ENCODE peak calls at places on chromosome 2, in five cellular contexts. T is SK-N-SH; E is tibial artery; C is CD8-positive, alpha-beta T cell; Q is PC-9. Z is an unnamed sample.

GRCh38 chr2:121326628-121327027 is 41.6 kb upstream of the TFCP2L1 start:
- DNase-seq in T (no peak), E (no peak), C (no peak), Q (no peak), Z (no peak)

GRCh38 chr2:197097578-197098366 is 171.3 kb upstream of the PGAP1 start:
- DNase-seq in T (no peak), E (no peak), C (no peak), Q (no peak), Z (peak; percentile 65)

GRCh38 chr2:48854681-48855080 is 99.2 kb upstream of the LHCGR start:
- DNase-seq in T (no peak), E (no peak), C (no peak), Q (no peak), Z (no peak)

GRCh38 chr2:185208261-185208660 is 530.3 kb upstream of the FSIP2 start:
- DNase-seq in T (peak; percentile 21), E (no peak), C (no peak), Q (no peak), Z (no peak)

GRCh38 chr2:127653421-127654083 is 7.6 kb downstream of the GPR17 start:
- DNase-seq in T (no peak), E (no peak), C (no peak), Q (no peak), Z (peak; percentile 13)

GRCh38 chr2:61420986-61421546 is 49.8 kb downstream of the USP34 start:
- DNase-seq in T (no peak), E (no peak), C (no peak), Q (no peak), Z (no peak)

GRCh38 chr2:201218780-201219179 is 35.8 kb downstream of the CASP10 start:
- DNase-seq in T (no peak), E (no peak), C (no peak), Q (peak; percentile 51), Z (no peak)

GRCh38 chr2:45993476-45993991 is 303.7 kb upstream of the EPAS1 start:
- DNase-seq in T (peak; percentile 70), E (peak; percentile 82), C (peak; percentile 13), Q (peak; percentile 74), Z (peak; percentile 64)

GRCh38 chr2:51065276-51065675 is 33.3 kb upstream of the NRXN1 start:
- DNase-seq in T (no peak), E (no peak), C (no peak), Q (no peak), Z (no peak)

GRCh38 chr2:210086292-210086691 is 83.9 kb downstream of the RPE start:
- DNase-seq in T (no peak), E (no peak), C (no peak), Q (no peak), Z (no peak)

GRCh38 chr2:25872134-25872533 is 6.2 kb downstream of the ASXL2 start:
- DNase-seq in T (no peak), E (no peak), C (no peak), Q (no peak), Z (no peak)

DNA sequence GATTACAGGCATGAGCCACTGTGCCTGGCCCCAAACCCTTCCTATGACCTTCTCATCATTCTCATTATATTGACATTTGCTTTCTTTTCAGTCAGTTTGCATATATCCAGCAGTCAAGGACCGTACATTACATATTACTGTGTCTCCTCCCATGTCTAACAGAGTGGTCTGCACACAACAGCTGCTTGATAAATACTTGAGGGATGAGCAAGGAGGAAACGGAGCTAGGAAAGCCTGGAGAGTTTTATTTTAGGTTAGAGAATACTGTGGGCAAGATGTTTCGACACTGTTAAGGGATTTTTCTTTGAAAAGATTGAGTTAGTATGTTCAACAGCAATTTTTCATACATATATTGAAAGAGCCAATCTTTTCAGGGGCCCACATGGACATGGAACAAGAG is 76.2 kb upstream of the CHRNA1 start:
- DNase-seq in T (no peak), E (no peak), C (no peak), Q (no peak), Z (no peak)
- H3K4me1 ChIP-seq in T (peaks cover 29% of the 10 kb centered on the region), E (no peaks in the 10 kb centered on the region), C (no peaks in the 10 kb centered on the region), Q (peaks cover 16% of the 10 kb centered on the region), Z (peaks cover 1% of the 10 kb centered on the region)

GRCh38 chr2:27070653-27071276 is 689 bp downstream of the OST4 start:
- DNase-seq in T (no peak), E (no peak), C (no peak), Q (no peak), Z (peak; percentile 30)

GRCh38 chr2:27067385-27067784 is 4.1 kb downstream of the OST4 start:
- DNase-seq in T (no peak), E (no peak), C (no peak), Q (no peak), Z (no peak)

GRCh38 chr2:27069961-27070618 is 1.4 kb downstream of the OST4 start:
- DNase-seq in T (no peak), E (no peak), C (no peak), Q (no peak), Z (no peak)

GRCh38 chr2:27071277-27071989 is at the start of gene OST4:
- DNase-seq in T (peak; percentile 100), E (peak; percentile 92), C (peak; percentile 86), Q (peak; percentile 78), Z (peak; percentile 98)

DNA sequence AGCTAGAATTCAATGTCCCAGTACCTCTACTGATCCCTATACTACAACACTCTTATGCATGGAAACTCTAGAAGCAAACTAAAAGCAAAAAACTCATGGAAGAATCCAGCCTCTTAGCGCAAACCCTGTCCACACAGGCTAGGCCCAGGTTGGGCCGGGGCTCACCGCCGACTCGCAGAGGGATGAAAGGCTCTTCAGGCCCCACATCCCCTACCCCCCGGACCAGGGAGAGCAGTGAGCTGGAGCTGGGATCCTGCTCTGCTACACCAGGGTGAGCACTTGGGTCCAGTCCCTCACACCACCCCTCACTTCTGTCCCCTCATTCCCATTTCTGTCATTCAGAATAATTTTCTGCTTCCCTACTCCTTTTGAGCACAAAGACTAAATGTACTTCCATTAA is 2.0 kb downstream of the OST4 start:
- DNase-seq in T (no peak), E (no peak), C (no peak), Q (no peak), Z (peak; percentile 43)
- H3K4me3 ChIP-seq in T (no peak overlapping the region), E (no peak overlapping the region), C (no peak overlapping the region), Q (no peak overlapping the region), Z (no peak overlapping the region)

DNA sequence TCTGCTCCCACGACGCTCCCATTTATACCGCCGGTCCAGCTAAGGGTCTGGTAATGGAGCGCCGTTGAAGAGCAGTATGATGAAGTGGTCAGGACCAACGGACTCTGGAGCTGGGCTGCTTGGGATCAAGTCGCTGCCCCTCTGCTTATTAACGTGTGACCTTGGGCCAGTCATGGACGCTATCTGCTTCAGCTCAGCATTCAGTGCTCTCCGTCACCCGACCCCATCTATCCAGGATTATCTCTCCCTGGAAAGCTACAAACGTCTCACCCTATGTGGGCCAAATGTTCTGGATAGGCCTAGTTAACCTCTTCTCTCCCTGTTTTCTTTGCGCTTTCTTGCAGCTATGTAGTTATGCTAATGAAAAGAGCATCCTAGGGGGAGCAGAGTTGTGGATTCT is 873 bp downstream of the MSH2 start:
- DNase-seq in T (peak; percentile 52), E (no peak), C (no peak), Q (no peak), Z (no peak)
- H3K27ac ChIP-seq in T (peak overlapping the region; percentile 50), E (no peak overlapping the region), C (no peak overlapping the region), Q (peak overlapping the region; percentile 42), Z (no peak overlapping the region)

DNA sequence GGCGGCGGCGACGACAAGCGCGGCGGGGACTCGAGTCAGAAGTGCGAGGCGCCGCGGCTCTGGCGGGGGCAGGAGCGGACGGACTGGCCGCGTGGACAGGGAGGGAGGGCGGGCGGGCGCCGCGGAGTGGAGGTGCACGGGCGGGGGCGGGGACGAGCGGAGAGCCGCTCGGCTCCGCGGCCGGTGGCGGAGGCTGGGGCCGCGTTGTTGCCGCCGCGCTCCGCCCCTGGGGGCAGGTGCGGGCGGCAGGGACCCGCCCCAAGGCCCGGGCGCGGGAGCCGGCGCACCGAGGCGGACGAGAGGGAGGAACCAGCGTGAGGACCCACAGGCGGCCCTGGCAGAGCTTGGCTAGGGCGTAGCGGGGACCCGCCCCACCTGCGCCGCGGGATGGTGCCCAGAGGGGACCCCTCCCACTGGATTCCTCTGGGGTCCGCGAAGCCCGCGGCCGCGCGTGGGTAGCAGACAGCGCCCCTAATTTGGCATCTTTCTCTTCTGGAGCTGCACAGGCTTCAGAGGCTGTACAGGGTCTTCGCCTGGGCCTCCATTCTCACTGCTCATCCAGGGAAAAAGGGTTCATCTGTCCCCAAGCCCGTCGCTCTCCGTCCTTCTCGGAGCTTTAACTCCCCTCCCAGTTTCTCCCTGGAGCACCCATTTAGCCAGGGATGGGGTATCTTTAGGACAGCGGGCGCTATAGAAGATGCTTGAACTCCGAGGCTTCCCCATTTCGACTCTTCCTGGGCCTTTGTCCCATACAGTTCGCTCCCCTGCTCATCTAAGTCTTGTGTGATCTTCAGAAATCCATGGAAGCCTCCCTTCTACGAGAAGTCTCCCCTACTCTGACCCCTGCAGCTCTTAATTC is at the start of gene TMEM163:
- DNase-seq in T (no peak), E (no peak), C (no peak), Q (no peak), Z (no peak)
- H3K4me1 ChIP-seq in T (peaks cover 5% of the 10 kb centered on the region), E (no peaks in the 10 kb centered on the region), C (peaks cover 7% of the 10 kb centered on the region), Q (peaks cover 4% of the 10 kb centered on the region), Z (no peaks in the 10 kb centered on the region)

Z was measured in right cardiac atrium.